ENCODE peak calls at places on chromosomes 7 and 10, in five cellular contexts. K is HCT116, Z is HepG2, H is SK-N-SH, J is GM12878. Q is an unnamed sample.

GRCh38 chr10:33180390-33180789 is 154.1 kb downstream of the NRP1 start:
- DNase-seq in Z (peak; percentile 4), H (no peak), J (no peak), K (no peak), Q (no peak)

GRCh38 chr7:30989824-30990140 is 26.0 kb downstream of the GHRHR start:
- DNase-seq in Z (no peak), K (no peak), H (peak; percentile 37), J (no peak), Q (no peak)

GRCh38 chr7:158085741-158086695 is 501.6 kb downstream of the PTPRN2 start:
- DNase-seq in J (no peak), K (no peak), Z (no peak), H (peak; percentile 89), Q (no peak)

GRCh38 chr7:115085421-115085820 is 163.5 kb downstream of the MDFIC start:
- DNase-seq in K (no peak), H (no peak), Z (no peak), J (no peak), Q (no peak)

GRCh38 chr7:91034459-91035368 is 229.5 kb upstream of the FZD1 start:
- DNase-seq in H (peak; percentile 76), J (no peak), K (peak; percentile 28), Z (peak; percentile 8), Q (peak; percentile 32)

GRCh38 chr10:123655763-123656162 is 10.4 kb upstream of the GPR26 start:
- DNase-seq in K (no peak), Z (no peak), J (no peak), H (no peak), Q (no peak)

GRCh38 chr7:14252458-14252857 is 263.0 kb upstream of the ETV1 start:
- DNase-seq in H (no peak), Z (no peak), K (no peak), J (no peak), Q (no peak)

GRCh38 chr7:36765605-36766004 is 41.3 kb upstream of the AOAH start:
- DNase-seq in Z (no peak), J (no peak), K (peak; percentile 27), H (no peak), Q (peak; percentile 17)

GRCh38 chr7:155808551-155809331 is 3.5 kb downstream of the SHH start:
- DNase-seq in Z (peak; percentile 65), K (no peak), H (no peak), J (no peak), Q (no peak)

GRCh38 chr10:125707852-125708468 is 11.5 kb upstream of the EDRF1 start:
- DNase-seq in J (no peak), H (no peak), Z (peak; percentile 46), K (peak; percentile 18), Q (no peak)

GRCh38 chr10:7501157-7501556 is 90.3 kb upstream of the SFMBT2 start:
- DNase-seq in K (no peak), J (no peak), Z (no peak), H (no peak), Q (no peak)

GRCh38 chr7:41472427-41473125 is 230.3 kb downstream of the INHBA start:
- DNase-seq in H (no peak), J (no peak), Z (no peak), K (no peak), Q (no peak)

GRCh38 chr7:45053941-45054340 is 34.8 kb downstream of the NACAD start:
- DNase-seq in J (no peak), H (no peak), Z (no peak), K (no peak), Q (no peak)

GRCh38 chr10:31650010-31650409 is 278.6 kb downstream of the ARHGAP12 start:
- DNase-seq in J (no peak), K (no peak), Z (no peak), H (peak; percentile 74), Q (no peak)

GRCh38 chr10:97553575-97554100 is 18.9 kb upstream of the ANKRD2 start:
- DNase-seq in K (no peak), J (peak; percentile 26), H (peak; percentile 80), Z (peak; percentile 62), Q (peak; percentile 54)

GRCh38 chr7:55377162-55377810 is 12.1 kb downstream of the LANCL2 start:
- DNase-seq in K (no peak), H (no peak), Z (no peak), J (no peak), Q (no peak)

GRCh38 chr10:127990846-127991542 is 84.1 kb downstream of the PTPRE start:
- DNase-seq in K (peak; percentile 65), J (no peak), Z (no peak), H (no peak), Q (no peak)

GRCh38 chr7:81064446-81064845 is 145.6 kb upstream of the SEMA3C start:
- DNase-seq in H (no peak), Z (no peak), J (no peak), K (no peak), Q (no peak)

GRCh38 chr10:30103595-30104310 is 44.4 kb upstream of the JCAD start:
- DNase-seq in J (no peak), H (no peak), K (no peak), Z (no peak), Q (no peak)

GRCh38 chr7:150429699-150430098 is 20.7 kb upstream of the GIMAP8 start:
- DNase-seq in H (no peak), J (no peak), Z (no peak), K (no peak), Q (no peak)

GRCh38 chr10:28668363-28669226 is 8.7 kb upstream of the BAMBI start:
- DNase-seq in Z (no peak), H (peak; percentile 88), J (no peak), K (no peak), Q (peak; percentile 48)

GRCh38 chr7:45147858-45148652 is 9.5 kb upstream of the RAMP3 start:
- DNase-seq in H (no peak), K (no peak), Z (no peak), J (no peak), Q (no peak)

GRCh38 chr10:60114765-60115586 is 208.6 kb upstream of the CCDC6 start:
- DNase-seq in Z (peak; percentile 21), K (peak; percentile 29), J (no peak), H (peak; percentile 14), Q (peak; percentile 19)

GRCh38 chr10:50614444-50615137 is 9.2 kb downstream of the SGMS1 start:
- DNase-seq in Z (peak; percentile 53), K (peak; percentile 37), J (no peak), H (no peak), Q (peak; percentile 61)

GRCh38 chr10:99431190-99431549 is 746 bp upstream of the GOT1 start:
- DNase-seq in K (peak; percentile 29), J (no peak), H (peak; percentile 33), Z (no peak), Q (peak; percentile 24)
- TF ChIP-seq ZBTB33 in K (no peak), J (no peak), H (no peak), Z (no peak), Q (no peak)

GRCh38 chr10:120970595-120971529 is 119.7 kb downstream of the WDR11 start:
- DNase-seq in H (no peak), J (no peak), K (no peak), Z (no peak), Q (no peak)
- TF ChIP-seq ZBTB33 in H (no peak), J (no peak), K (no peak), Z (no peak), Q (no peak)

GRCh38 chr10:34396669-34397068 is 418.4 kb downstream of the PARD3 start:
- DNase-seq in H (no peak), J (no peak), K (no peak), Z (no peak), Q (no peak)

GRCh38 chr10:34392641-34393170 is 422.4 kb downstream of the PARD3 start:
- DNase-seq in H (no peak), Z (no peak), K (no peak), J (no peak), Q (no peak)

GRCh38 chr10:34397324-34397723 is 417.8 kb downstream of the PARD3 start:
- DNase-seq in J (no peak), Z (no peak), H (no peak), K (no peak), Q (no peak)
- TF ChIP-seq ZBTB33 in J (no peak), Z (no peak), H (no peak), K (no peak), Q (no peak)

DNA sequence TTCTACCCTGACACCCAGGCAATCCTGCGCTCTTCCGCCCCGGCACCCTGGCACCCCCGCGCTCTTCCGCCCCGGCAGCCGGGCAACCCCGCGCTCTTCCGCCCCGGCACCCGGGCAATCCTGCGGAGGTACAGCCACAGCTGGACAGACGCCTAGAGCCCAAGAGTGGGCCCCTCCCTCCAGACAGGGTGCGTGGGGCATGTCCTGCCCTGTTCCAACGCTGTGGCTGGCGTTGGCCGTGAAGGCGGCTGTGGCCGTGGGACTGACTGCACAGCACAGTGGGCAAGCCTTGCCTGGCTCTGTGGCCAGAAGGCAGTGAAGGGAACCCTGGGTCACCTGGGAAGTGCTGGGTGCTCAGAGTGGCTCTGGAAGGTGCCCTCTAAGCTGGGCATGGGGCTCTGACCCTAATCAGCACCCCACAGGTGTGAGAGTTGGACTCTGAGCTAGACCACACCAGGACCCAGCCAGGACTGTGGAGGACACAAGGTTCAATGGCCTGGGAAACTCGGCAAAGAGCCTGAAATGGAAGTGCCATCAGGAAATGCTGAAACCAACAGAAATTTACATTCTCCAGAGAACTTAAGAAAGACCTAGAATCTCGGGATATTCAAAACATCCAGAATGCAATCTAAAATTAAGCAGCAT is 253.5 kb downstream of the ELFN1 start:
- DNase-seq in H (no peak), K (no peak), J (no peak), Z (no peak), Q (no peak)
- TF ChIP-seq ZBTB33 in H (no peak), K (no peak), J (no peak), Z (no peak), Q (no peak)

Q was measured in K562.